ENCODE peak calls at places on chromosome 5, in eight cellular contexts. E, V, G, B, F, Y, O and H are unnamed samples.

GRCh38 chr5:176743136-176743827 is 67.1 kb upstream of the UNC5A start:
- DNase-seq in E (no peak), V (no peak), G (no peak), B (no peak), F (peak), Y (no peak), O (no peak), H (peak)

GRCh38 chr5:6570530-6570929 is 62.3 kb downstream of the NSUN2 start:
- DNase-seq in E (no peak), V (no peak), G (no peak), B (no peak), F (no peak), Y (no peak), O (no peak), H (peak)

GRCh38 chr5:135705230-135705631 is 126.4 kb upstream of the CXCL14 start:
- DNase-seq in E (peak), V (peak), G (no peak), B (no peak), F (peak), Y (no peak), O (no peak), H (no peak)

GRCh38 chr5:110476164-110476563 is 250.3 kb downstream of the TMEM232 start:
- DNase-seq in E (no peak), V (no peak), G (no peak), B (no peak), F (no peak), Y (no peak), O (no peak), H (no peak)

GRCh38 chr5:54959673-54960418 is 25.5 kb downstream of the ESM1 start:
- DNase-seq in E (no peak), V (no peak), G (peak), B (no peak), F (peak), Y (no peak), O (no peak), H (no peak)

GRCh38 chr5:1037123-1037670 is 28.6 kb downstream of the NKD2 start:
- DNase-seq in E (no peak), V (no peak), G (no peak), B (no peak), F (no peak), Y (no peak), O (no peak), H (no peak)

GRCh38 chr5:158718738-158719505 is 380.8 kb downstream of the EBF1 start:
- DNase-seq in E (peak), V (no peak), G (peak), B (peak), F (no peak), Y (no peak), O (no peak), H (no peak)

GRCh38 chr5:42490836-42491235 is 67.6 kb downstream of the GHR start:
- DNase-seq in E (no peak), V (no peak), G (no peak), B (no peak), F (no peak), Y (no peak), O (no peak), H (no peak)

GRCh38 chr5:40410231-40410861 is 269.4 kb upstream of the PTGER4 start:
- DNase-seq in E (peak), V (no peak), G (peak), B (no peak), F (no peak), Y (peak), O (no peak), H (no peak)

GRCh38 chr5:178356459-178356872 is 123.9 kb upstream of the PHYKPL start:
- DNase-seq in E (no peak), V (no peak), G (no peak), B (no peak), F (peak), Y (no peak), O (peak), H (no peak)

GRCh38 chr5:58774979-58775378 is 192.1 kb downstream of the RAB3C start:
- DNase-seq in E (no peak), V (no peak), G (no peak), B (no peak), F (no peak), Y (no peak), O (no peak), H (no peak)

GRCh38 chr5:95803271-95804148 is 19.0 kb downstream of the GLRX start:
- DNase-seq in E (no peak), V (no peak), G (peak), B (no peak), F (peak), Y (no peak), O (no peak), H (no peak)

GRCh38 chr5:142145106-142145900 is 36.7 kb downstream of the NDFIP1 start:
- DNase-seq in E (peak), V (peak), G (peak), B (peak), F (peak), Y (peak), O (peak), H (no peak)

GRCh38 chr5:79736528-79737514 is 47.2 kb downstream of the CMYA5 start:
- DNase-seq in E (no peak), V (no peak), G (no peak), B (no peak), F (no peak), Y (no peak), O (no peak), H (no peak)

GRCh38 chr5:5304361-5305035 is 118.0 kb upstream of the ICE1 start:
- DNase-seq in E (peak), V (no peak), G (no peak), B (no peak), F (peak), Y (no peak), O (no peak), H (no peak)

GRCh38 chr5:76337949-76338589 is 65.0 kb upstream of the IQGAP2 start:
- DNase-seq in E (peak), V (peak), G (peak), B (no peak), F (peak), Y (peak), O (peak), H (no peak)

GRCh38 chr5:121988443-121988842 is 26.7 kb downstream of the SRFBP1 start:
- DNase-seq in E (no peak), V (no peak), G (no peak), B (no peak), F (no peak), Y (no peak), O (no peak), H (no peak)

GRCh38 chr5:132009706-132010405 is 1.6 kb downstream of the ACSL6 start:
- DNase-seq in E (no peak), V (no peak), G (no peak), B (no peak), F (peak), Y (no peak), O (no peak), H (peak)

GRCh38 chr5:67306997-67307580 is 110.5 kb upstream of the CD180 start:
- DNase-seq in E (no peak), V (no peak), G (peak), B (peak), F (no peak), Y (no peak), O (no peak), H (no peak)

GRCh38 chr5:136137497-136138220 is 5.0 kb downstream of the SMAD5 start:
- DNase-seq in E (no peak), V (no peak), G (no peak), B (no peak), F (no peak), Y (no peak), O (no peak), H (no peak)

GRCh38 chr5:132489871-132490483 is 596 bp downstream of the IRF1 start:
- DNase-seq in E (peak), V (peak), G (peak), B (no peak), F (peak), Y (peak), O (no peak), H (peak)

GRCh38 chr5:141465351-141465750 is 10.4 kb upstream of the PCDHGC3 start:
- DNase-seq in E (peak), V (no peak), G (no peak), B (no peak), F (no peak), Y (no peak), O (no peak), H (no peak)

GRCh38 chr5:122126177-122126701 is 3.1 kb upstream of the ZNF474 start:
- DNase-seq in E (peak), V (no peak), G (peak), B (peak), F (no peak), Y (no peak), O (no peak), H (no peak)

GRCh38 chr5:44225231-44226160 is 163.7 kb downstream of the FGF10 start:
- DNase-seq in E (no peak), V (no peak), G (no peak), B (no peak), F (no peak), Y (no peak), O (no peak), H (no peak)

GRCh38 chr5:180135128-180135955 is 63.8 kb upstream of the RNF130 start:
- DNase-seq in E (peak), V (peak), G (peak), B (peak), F (peak), Y (no peak), O (no peak), H (peak)

GRCh38 chr5:134504629-134505300 is 20.7 kb upstream of the JADE2 start:
- DNase-seq in E (no peak), V (no peak), G (no peak), B (no peak), F (no peak), Y (no peak), O (no peak), H (no peak)

GRCh38 chr5:79793722-79794121 is 104.1 kb downstream of the CMYA5 start:
- DNase-seq in E (no peak), V (no peak), G (no peak), B (no peak), F (no peak), Y (no peak), O (no peak), H (no peak)

GRCh38 chr5:101418735-101419134 is 515.7 kb upstream of the ST8SIA4 start:
- DNase-seq in E (peak), V (no peak), G (peak), B (no peak), F (no peak), Y (no peak), O (no peak), H (no peak)

GRCh38 chr5:44952376-44952775 is 143.6 kb downstream of the MRPS30 start:
- DNase-seq in E (peak), V (peak), G (peak), B (no peak), F (peak), Y (no peak), O (no peak), H (no peak)

GRCh38 chr5:95029569-95030366 is 255.1 kb downstream of the MCTP1 start:
- DNase-seq in E (no peak), V (no peak), G (no peak), B (no peak), F (no peak), Y (no peak), O (no peak), H (no peak)

GRCh38 chr5:38867071-38867790 is 21.4 kb downstream of the OSMR start:
- DNase-seq in E (no peak), V (no peak), G (no peak), B (no peak), F (no peak), Y (no peak), O (no peak), H (no peak)

GRCh38 chr5:101045689-101046088 is 142.6 kb upstream of the ST8SIA4 start:
- DNase-seq in E (peak), V (no peak), G (peak), B (no peak), F (no peak), Y (no peak), O (no peak), H (no peak)

GRCh38 chr5:73908440-73908839 is 282.4 kb downstream of the ARHGEF28 start:
- DNase-seq in E (peak), V (no peak), G (peak), B (no peak), F (no peak), Y (no peak), O (no peak), H (no peak)
- TF ChIP-seq CTCF in E (no peak), V (no peak), G (no peak), B (no peak), F (no peak), Y (no peak), O (no peak), H (no peak)

DNA sequence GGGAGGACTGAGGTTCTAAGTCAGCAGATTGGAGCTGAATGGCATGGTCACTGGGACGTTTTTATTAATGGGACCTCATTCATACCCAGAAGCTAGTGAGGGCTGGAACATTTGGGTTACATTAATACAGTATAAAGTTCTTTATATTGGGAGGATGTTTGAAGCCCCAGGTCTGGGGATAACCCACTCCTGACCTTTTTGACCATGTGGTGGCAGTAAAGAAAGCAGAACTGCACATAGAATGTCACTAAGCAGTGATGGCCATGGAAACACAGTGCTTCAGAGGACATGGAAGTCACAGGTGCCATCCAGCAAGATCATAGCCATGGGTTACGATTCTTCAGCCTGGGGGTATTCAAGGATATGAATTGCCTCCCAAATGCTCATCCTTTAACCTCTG is 176.0 kb downstream of the ATP10B start:
- DNase-seq in E (no peak), V (no peak), G (no peak), B (no peak), F (no peak), Y (no peak), O (no peak), H (no peak)
- TF ChIP-seq CTCF in E (no peak), V (no peak), G (no peak), B (no peak), F (peak), Y (no peak), O (no peak), H (no peak)

GRCh38 chr5:168472329-168472728 is 13.9 kb upstream of the RARS1 start:
- DNase-seq in E (peak), V (no peak), G (peak), B (peak), F (no peak), Y (no peak), O (no peak), H (no peak)
- TF ChIP-seq CTCF in E (peak), V (no peak), G (peak), B (peak), F (peak), Y (no peak), O (no peak), H (no peak)

GRCh38 chr5:91383027-91383955 is at the start of gene ARRDC3:
- DNase-seq in E (peak), V (peak), G (peak), B (peak), F (peak), Y (peak), O (peak), H (peak)
- TF ChIP-seq CTCF in E (no peak), V (no peak), G (no peak), B (no peak), F (no peak), Y (no peak), O (peak), H (no peak)